ENCODE peak calls at places on chromosomes 4 and X, in five cellular contexts. P is PC-3, L is Karpas-422, N is tibial nerve, T is GM23248. Z is an unnamed sample.

GRCh38 chrX:139738581-139738980 is 30.6 kb upstream of the MCF2 start:
- DNase-seq in P (peak; percentile 65), L (no peak), N (no peak), T (peak; percentile 18), Z (no peak)

GRCh38 chr4:94758141-94758699 is 465 bp downstream of the BMPR1B start:
- DNase-seq in P (peak; percentile 54), L (no peak), N (peak; percentile 42), T (peak; percentile 67), Z (peak; percentile 47)

GRCh38 chr4:75950416-75950815 is 9.6 kb upstream of the NAAA start:
- DNase-seq in P (no peak), L (no peak), N (no peak), T (no peak), Z (no peak)

GRCh38 chrX:101219840-101220191 is 230 bp downstream of the DRP2 start:
- DNase-seq in P (no peak), L (no peak), N (no peak), T (peak; percentile 53), Z (no peak)

GRCh38 chrX:115898382-115899001 is 272.1 kb upstream of the AGTR2 start:
- DNase-seq in P (peak; percentile 46), L (peak; percentile 98), N (no peak), T (no peak), Z (peak; percentile 95)

GRCh38 chr4:1368421-1369090 is 21.5 kb downstream of the UVSSA start:
- DNase-seq in P (no peak), L (no peak), N (no peak), T (no peak), Z (peak; percentile 26)

GRCh38 chr4:26826721-26827120 is 33.9 kb upstream of the STIM2 start:
- DNase-seq in P (no peak), L (peak; percentile 98), N (no peak), T (no peak), Z (peak; percentile 57)

GRCh38 chrX:55841962-55842752 is 124.6 kb downstream of the RRAGB start:
- DNase-seq in P (no peak), L (no peak), N (no peak), T (no peak), Z (no peak)

GRCh38 chr4:172480471-172480870 is 667.3 kb downstream of the GALNTL6 start:
- DNase-seq in P (no peak), L (no peak), N (no peak), T (no peak), Z (no peak)

GRCh38 chr4:184764601-184765000 is 30.7 kb upstream of the CENPU start:
- DNase-seq in P (no peak), L (no peak), N (no peak), T (no peak), Z (no peak)

GRCh38 chrX:86133761-86134160 is 14.5 kb upstream of the DACH2 start:
- DNase-seq in P (no peak), L (peak; percentile 67), N (no peak), T (peak; percentile 45), Z (no peak)

GRCh38 chrX:70033348-70033747 is 16.4 kb downstream of the AWAT2 start:
- DNase-seq in P (peak; percentile 59), L (peak; percentile 85), N (no peak), T (peak; percentile 48), Z (no peak)

GRCh38 chrX:42673411-42673810 is 104.6 kb downstream of the PPP1R2C start:
- DNase-seq in P (no peak), L (no peak), N (no peak), T (no peak), Z (no peak)

GRCh38 chr4:40629401-40630334 is at the start of gene RBM47:
- DNase-seq in P (peak; percentile 86), L (no peak), N (no peak), T (peak; percentile 76), Z (peak; percentile 85)

GRCh38 chr4:40626183-40626990 is 3.3 kb downstream of the RBM47 start:
- DNase-seq in P (peak; percentile 51), L (no peak), N (no peak), T (peak; percentile 12), Z (peak; percentile 25)

GRCh38 chr4:40628888-40629287 is 776 bp downstream of the RBM47 start:
- DNase-seq in P (peak; percentile 30), L (no peak), N (no peak), T (peak; percentile 22), Z (no peak)

GRCh38 chr4:40630335-40631021 is 814 bp upstream of the RBM47 start:
- DNase-seq in P (peak; percentile 69), L (no peak), N (peak; percentile 24), T (no peak), Z (peak; percentile 91)

GRCh38 chr4:40627540-40627939 is 2.1 kb downstream of the RBM47 start:
- DNase-seq in P (no peak), L (no peak), N (no peak), T (no peak), Z (no peak)
- H3K4me3 ChIP-seq in P (peak overlapping the region; percentile 87), L (no peak overlapping the region), N (no peak overlapping the region), T (no peak overlapping the region), Z (peak overlapping the region; percentile 27)

GRCh38 chrX:72051589-72051988 is 80.1 kb downstream of the RTL5 start:
- DNase-seq in P (no peak), L (no peak), N (no peak), T (no peak), Z (no peak)

GRCh38 chrX:72053508-72053907 is 78.2 kb downstream of the RTL5 start:
- DNase-seq in P (no peak), L (peak; percentile 32), N (no peak), T (no peak), Z (no peak)

GRCh38 chrX:72048515-72049455 is 82.9 kb downstream of the RTL5 start:
- DNase-seq in P (peak; percentile 10), L (no peak), N (no peak), T (no peak), Z (no peak)

GRCh38 chrX:72052415-72053090 is 79.2 kb downstream of the RTL5 start:
- DNase-seq in P (no peak), L (peak; percentile 17), N (no peak), T (peak; percentile 63), Z (no peak)

DNA sequence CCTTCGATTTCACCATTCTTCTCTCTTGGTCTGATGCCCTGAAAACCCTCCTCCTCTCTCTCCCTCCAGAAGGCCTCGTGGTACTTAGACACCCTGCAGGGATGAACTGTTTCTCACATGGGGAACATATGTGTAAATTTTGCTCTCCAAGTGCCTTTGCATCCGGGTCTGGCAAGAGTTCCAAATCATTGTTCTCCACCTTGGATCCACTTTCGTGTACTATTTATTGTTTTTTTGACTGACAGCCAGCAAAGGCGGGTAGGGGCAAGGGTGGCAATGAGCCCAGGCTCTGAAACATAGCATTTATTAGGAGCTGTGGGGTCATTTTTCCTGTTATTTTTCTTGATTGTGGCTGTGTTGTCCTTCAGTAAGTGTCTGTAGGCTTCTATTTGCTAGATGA is 81.7 kb downstream of the RTL5 start:
- DNase-seq in P (no peak), L (no peak), N (no peak), T (peak; percentile 9), Z (no peak)
- H3K4me1 ChIP-seq in P (no peaks in the 10 kb centered on the region), L (no peaks in the 10 kb centered on the region), N (peaks cover 12% of the 10 kb centered on the region), T (peaks cover 9% of the 10 kb centered on the region), Z (no peaks in the 10 kb centered on the region)

GRCh38 chrX:49627030-49627777 is 28.4 kb downstream of the GAGE1 start:
- DNase-seq in P (peak; percentile 20), L (peak; percentile 69), N (no peak), T (peak; percentile 4), Z (peak; percentile 32)
- H3K4me3 ChIP-seq in P (no peak overlapping the region), L (no peak overlapping the region), N (no peak overlapping the region), T (no peak overlapping the region), Z (no peak overlapping the region)

DNA sequence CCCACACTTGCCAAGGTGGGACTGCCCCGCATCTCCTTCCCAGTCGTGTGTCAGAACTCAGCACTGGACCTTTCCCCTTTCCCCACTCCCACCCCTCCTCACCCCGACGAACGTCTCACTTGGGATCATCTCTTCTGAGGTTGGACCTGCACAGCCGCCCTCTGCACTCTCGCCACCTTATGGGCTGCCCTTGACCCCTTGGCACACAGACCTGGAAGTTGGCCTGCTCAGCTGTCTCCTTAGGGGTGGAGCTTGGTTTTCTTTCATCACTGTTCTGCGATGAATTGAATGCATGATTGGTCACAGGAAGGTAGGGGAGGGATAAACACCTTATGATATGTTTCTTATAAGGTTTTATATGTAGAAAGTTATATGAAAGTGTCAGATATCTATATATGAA is 120.4 kb downstream of the PTTG2 start:
- DNase-seq in P (no peak), L (no peak), N (no peak), T (no peak), Z (no peak)
- H3K4me1 ChIP-seq in P (peaks cover 27% of the 10 kb centered on the region), L (no peaks in the 10 kb centered on the region), N (peaks cover 63% of the 10 kb centered on the region), T (peaks cover 58% of the 10 kb centered on the region), Z (peaks cover 20% of the 10 kb centered on the region)

Z was measured in body of pancreas.